ENCODE peak calls at places on chromosomes 7 and 10, in seven cellular contexts. V is stomach, I is heart right ventricle, L is right lobe of liver, N is IMR-90, T is sigmoid colon, Z is thoracic aorta. X is an unnamed sample.

GRCh38 chr10:4243651-4244050 is 458.6 kb upstream of the KLF6 start:
- DNase-seq in V (no peak), I (peak; percentile 55), L (no peak), N (peak; percentile 100), T (peak; percentile 67), Z (peak; percentile 61), X (no peak)

GRCh38 chr7:5528071-5528814 is 104.6 kb upstream of the TNRC18 start:
- DNase-seq in V (peak; percentile 58), I (peak; percentile 45), L (peak; percentile 41), N (peak; percentile 36), T (peak; percentile 81), Z (no peak), X (peak; percentile 65)

GRCh38 chr10:55024718-55025117 is 223.7 kb upstream of the PCDH15 start:
- DNase-seq in V (no peak), I (peak; percentile 10), L (no peak), N (no peak), T (no peak), Z (no peak), X (no peak)

GRCh38 chr7:138212314-138212713 is 136.1 kb downstream of the AKR1D1 start:
- DNase-seq in V (no peak), I (no peak), L (no peak), N (no peak), T (no peak), Z (no peak), X (no peak)

GRCh38 chr7:149690688-149691446 is 82.5 kb downstream of the ZNF467 start:
- DNase-seq in V (no peak), I (peak; percentile 38), L (peak; percentile 43), N (peak; percentile 71), T (peak; percentile 69), Z (no peak), X (no peak)

GRCh38 chr10:27822286-27822685 is 76.7 kb upstream of the MKX start:
- DNase-seq in V (no peak), I (no peak), L (no peak), N (peak; percentile 58), T (no peak), Z (no peak), X (no peak)

GRCh38 chr7:130894146-130895005 is 160.4 kb upstream of the KLF14 start:
- DNase-seq in V (peak; percentile 73), I (peak; percentile 78), L (peak; percentile 92), N (peak; percentile 78), T (peak; percentile 78), Z (no peak), X (peak; percentile 77)

GRCh38 chr10:74150151-74151056 is at the start of gene AP3M1:
- DNase-seq in V (peak; percentile 85), I (peak; percentile 88), L (peak; percentile 86), N (no peak), T (peak; percentile 91), Z (peak; percentile 55), X (peak; percentile 88)

GRCh38 chr7:158004123-158004490 is 583.5 kb downstream of the PTPRN2 start:
- DNase-seq in V (no peak), I (peak; percentile 16), L (no peak), N (no peak), T (no peak), Z (no peak), X (no peak)

GRCh38 chr7:45178241-45179225 is 20.9 kb downstream of the RAMP3 start:
- DNase-seq in V (no peak), I (no peak), L (no peak), N (no peak), T (peak; percentile 51), Z (no peak), X (peak; percentile 37)

GRCh38 chr7:4683043-4683883 is 1.2 kb downstream of the FOXK1 start:
- DNase-seq in V (no peak), I (peak; percentile 38), L (peak; percentile 55), N (no peak), T (peak; percentile 74), Z (no peak), X (no peak)

GRCh38 chr10:86596266-86596665 is 58.1 kb upstream of the OPN4 start:
- DNase-seq in V (no peak), I (no peak), L (no peak), N (no peak), T (no peak), Z (no peak), X (peak; percentile 19)

GRCh38 chr10:14601872-14602725 is 172.6 kb downstream of the FAM107B start:
- DNase-seq in V (peak; percentile 72), I (no peak), L (peak; percentile 41), N (peak; percentile 84), T (no peak), Z (no peak), X (peak; percentile 87)

GRCh38 chr7:134016223-134016941 is 110.8 kb upstream of the LRGUK start:
- DNase-seq in V (peak; percentile 30), I (peak; percentile 11), L (peak; percentile 22), N (peak; percentile 39), T (no peak), Z (no peak), X (no peak)

GRCh38 chr10:55630491-55631056 is 730.5 kb downstream of the ZWINT start:
- DNase-seq in V (no peak), I (no peak), L (peak; percentile 19), N (no peak), T (no peak), Z (no peak), X (no peak)

GRCh38 chr10:13944901-13945300 is 358.1 kb downstream of the PRPF18 start:
- DNase-seq in V (no peak), I (no peak), L (no peak), N (no peak), T (no peak), Z (no peak), X (no peak)

GRCh38 chr7:75584385-75584784 is 92.3 kb downstream of the SPDYE5 start:
- DNase-seq in V (no peak), I (no peak), L (no peak), N (no peak), T (no peak), Z (no peak), X (no peak)

GRCh38 chr10:59006511-59007306 is 169.7 kb upstream of the PHYHIPL start:
- DNase-seq in V (no peak), I (peak; percentile 32), L (no peak), N (peak; percentile 48), T (no peak), Z (no peak), X (no peak)

GRCh38 chr7:93736970-93737369 is 153.6 kb downstream of the TFPI2 start:
- DNase-seq in V (no peak), I (no peak), L (no peak), N (no peak), T (no peak), Z (no peak), X (no peak)

GRCh38 chr7:26397786-26398435 is 106.2 kb downstream of the SNX10 start:
- DNase-seq in V (no peak), I (peak; percentile 17), L (peak; percentile 50), N (no peak), T (no peak), Z (no peak), X (peak; percentile 59)

GRCh38 chr10:106189254-106189653 is 975.3 kb downstream of the SORCS1 start:
- DNase-seq in V (peak; percentile 26), I (no peak), L (no peak), N (no peak), T (no peak), Z (no peak), X (no peak)

GRCh38 chr7:8161398-8161828 is 100.6 kb downstream of the ICA1 start:
- DNase-seq in V (no peak), I (no peak), L (no peak), N (no peak), T (no peak), Z (no peak), X (no peak)

DNA sequence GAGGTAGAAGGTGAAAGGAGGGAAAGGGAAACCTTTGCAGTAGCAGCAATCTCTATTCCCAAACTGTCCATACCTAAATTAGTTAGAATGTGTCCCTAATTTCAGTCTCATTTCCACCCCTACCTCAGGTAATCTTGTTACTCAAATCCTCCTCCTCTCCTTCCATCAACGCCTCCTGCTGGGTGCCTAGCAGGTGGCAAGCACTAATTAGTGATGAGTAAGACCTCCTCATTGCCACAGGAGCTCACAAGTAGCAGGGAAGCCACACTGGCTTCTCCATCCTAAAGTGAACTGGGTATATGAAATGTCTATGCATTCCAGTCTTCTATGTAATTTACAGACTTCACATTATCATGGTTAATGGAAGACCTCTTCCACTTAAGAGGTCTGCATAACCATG is 25.7 kb upstream of the FAM133B start:
- DNase-seq in V (no peak), I (no peak), L (no peak), N (no peak), T (no peak), Z (no peak), X (no peak)
- H3K4me1 ChIP-seq in V (peaks cover 3% of the 10 kb centered on the region), I (no peaks in the 10 kb centered on the region), L (peaks cover 3% of the 10 kb centered on the region), N (peaks cover 14% of the 10 kb centered on the region), T (peaks cover 4% of the 10 kb centered on the region), Z (peaks cover 3% of the 10 kb centered on the region), X (peaks cover 10% of the 10 kb centered on the region)

GRCh38 chr7:154789404-154789803 is 213.5 kb downstream of the PAXIP1 start:
- DNase-seq in V (no peak), I (no peak), L (no peak), N (no peak), T (no peak), Z (no peak), X (no peak)
- TF ChIP-seq CTCF in V (no peak), I (no peak), L (peak; percentile 10), N (no peak), T (no peak), Z (no peak), X (no peak)

DNA sequence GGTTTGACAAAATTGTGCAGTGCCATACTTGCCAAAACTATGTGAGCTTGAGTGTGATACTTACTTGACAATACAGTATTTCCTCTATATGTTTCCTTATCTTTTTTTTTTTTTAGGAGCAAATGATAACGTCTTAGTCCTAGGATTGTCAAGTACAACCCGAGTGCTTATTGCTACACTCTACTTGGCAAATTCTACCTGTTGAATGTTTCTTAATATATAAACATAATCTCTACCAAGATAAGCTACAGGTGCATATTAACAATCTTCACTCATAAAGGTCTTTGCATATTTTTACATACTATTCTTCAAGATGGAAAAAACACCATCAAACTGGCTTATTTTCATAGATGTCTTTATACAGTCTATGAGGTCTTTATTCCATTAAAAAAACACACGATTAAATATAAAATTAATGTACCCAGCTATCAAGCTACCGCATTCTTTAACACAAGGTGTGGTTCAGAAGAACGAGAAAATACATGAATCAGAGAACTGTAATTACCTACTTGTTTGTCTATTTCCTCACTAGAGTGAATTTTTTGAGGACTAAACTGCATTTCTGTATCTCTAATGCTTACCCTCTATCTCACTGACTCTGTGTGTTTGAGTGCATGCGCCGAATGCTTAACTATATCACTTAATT is 76.1 kb upstream of the PDSS1 start:
- DNase-seq in V (no peak), I (no peak), L (no peak), N (no peak), T (no peak), Z (no peak), X (no peak)
- H3K4me3 ChIP-seq in V (no peak overlapping the region), I (no peak overlapping the region), L (no peak overlapping the region), N (no peak overlapping the region), T (no peak overlapping the region), Z (no peak overlapping the region), X (no peak overlapping the region)

GRCh38 chr7:3159445-3159844 is 115.8 kb upstream of the CARD11 start:
- DNase-seq in V (no peak), I (no peak), L (no peak), N (no peak), T (no peak), Z (no peak), X (no peak)
- H3K4me1 ChIP-seq in V (peaks cover 6% of the 10 kb centered on the region), I (no peaks in the 10 kb centered on the region), L (no peaks in the 10 kb centered on the region), N (no peaks in the 10 kb centered on the region), T (no peaks in the 10 kb centered on the region), Z (no peaks in the 10 kb centered on the region), X (no peaks in the 10 kb centered on the region)

GRCh38 chr7:102318482-102318971 is 31.9 kb downstream of the SH2B2 start:
- DNase-seq in V (peak; percentile 59), I (peak; percentile 47), L (peak; percentile 44), N (peak; percentile 46), T (no peak), Z (no peak), X (peak; percentile 46)
- TF ChIP-seq CTCF in V (no peak), I (no peak), L (no peak), N (no peak), T (no peak), Z (no peak), X (no peak)

X was measured in Peyer's patch.